ENCODE peak calls at places on chromosomes 7 and 10, in eight cellular contexts. D is esophagus squamous epithelium, P is breast epithelium, J is A549, B is dorsolateral prefrontal cortex, K is HFF-Myc, S is GM13976, E is fibroblast of pulmonary artery. O is an unnamed sample.

GRCh38 chr10:23099079-23099478 is 3.7 kb downstream of the MSRB2 start:
- DNase-seq in K (no peak), J (no peak), D (no peak), B (no peak), E (no peak), P (no peak), S (no peak), O (no peak)

GRCh38 chr10:21526184-21526951 is 886 bp upstream of the SKIDA1 start:
- DNase-seq in J (peak; percentile 89), D (no peak), S (peak; percentile 72), B (peak; percentile 54), K (no peak), P (peak; percentile 71), E (peak; percentile 80), O (peak; percentile 59)

GRCh38 chr10:132294561-132295320 is 13.0 kb downstream of the STK32C start:
- DNase-seq in K (no peak), D (no peak), E (no peak), P (peak; percentile 39), S (no peak), B (no peak), J (no peak), O (no peak)

GRCh38 chr7:140506788-140507464 is 27.6 kb upstream of the MKRN1 start:
- DNase-seq in S (no peak), D (no peak), J (peak; percentile 27), K (no peak), P (no peak), B (no peak), E (peak; percentile 39), O (no peak)

GRCh38 chr10:94274142-94274787 is 88.5 kb downstream of the NOC3L start:
- DNase-seq in K (no peak), D (no peak), S (no peak), J (no peak), P (no peak), E (peak; percentile 66), B (no peak), O (no peak)

GRCh38 chr10:70053896-70054641 is 1.4 kb downstream of the MACROH2A2 start:
- DNase-seq in B (no peak), E (peak; percentile 16), D (no peak), P (no peak), J (peak; percentile 62), S (peak; percentile 27), K (no peak), O (no peak)

GRCh38 chr7:128202287-128202957 is 38.7 kb upstream of the LEP start:
- DNase-seq in K (no peak), S (no peak), P (no peak), D (no peak), B (no peak), E (no peak), J (no peak), O (no peak)

GRCh38 chr7:99618726-99619125 is 2.0 kb downstream of the ZSCAN25 start:
- DNase-seq in J (peak; percentile 15), B (no peak), K (peak; percentile 40), D (no peak), E (no peak), P (no peak), S (no peak), O (no peak)

GRCh38 chr10:119090968-119091367 is 10.4 kb upstream of the EIF3A start:
- DNase-seq in K (peak; percentile 70), B (no peak), P (no peak), D (no peak), J (peak; percentile 40), S (no peak), E (peak; percentile 59), O (no peak)

GRCh38 chr10:124632064-124632531 is 112.1 kb downstream of the FAM53B start:
- DNase-seq in K (no peak), S (no peak), J (no peak), P (peak; percentile 64), B (no peak), D (no peak), E (peak; percentile 39), O (no peak)

GRCh38 chr10:96448021-96448457 is 65.7 kb downstream of the TLL2 start:
- DNase-seq in D (no peak), P (no peak), B (no peak), S (peak; percentile 68), K (no peak), J (no peak), E (no peak), O (no peak)

GRCh38 chr10:23111679-23112286 is 16.4 kb downstream of the MSRB2 start:
- DNase-seq in B (no peak), P (no peak), K (no peak), E (no peak), S (no peak), J (no peak), D (no peak), O (no peak)

GRCh38 chr7:125136755-125137547 is 207.3 kb upstream of the POT1 start:
- DNase-seq in E (peak; percentile 88), J (peak; percentile 1), P (no peak), K (no peak), S (no peak), B (no peak), D (no peak), O (no peak)
- TF ChIP-seq CTCF in E (no peak), J (no peak), P (no peak), K (no peak), S (no peak), B (no peak), D (no peak), O (no peak)

DNA sequence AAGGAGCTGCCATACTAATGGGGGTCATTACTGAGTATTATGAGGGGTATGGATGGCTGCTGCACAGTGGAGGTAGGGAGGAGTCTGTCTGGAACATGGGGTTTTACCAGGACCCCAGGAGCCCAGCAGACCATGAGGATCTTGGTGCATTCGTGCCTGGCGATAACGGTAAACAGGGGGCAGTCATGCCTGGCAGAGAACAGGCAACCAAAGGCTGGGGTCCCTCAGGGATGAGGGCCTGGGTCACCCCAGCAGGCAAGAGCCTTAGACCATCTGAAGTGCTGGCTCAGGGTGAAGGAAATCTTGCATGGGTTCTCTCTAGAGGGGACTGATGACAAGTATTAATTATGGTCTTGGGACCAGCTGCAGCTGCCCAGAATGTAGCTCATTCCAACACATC is 46.1 kb downstream of the MYL10 start:
- DNase-seq in B (no peak), K (no peak), D (no peak), S (peak; percentile 3), P (no peak), J (no peak), E (no peak), O (no peak)
- TF ChIP-seq CTCF in B (no peak), K (no peak), D (no peak), S (no peak), P (no peak), J (no peak), E (no peak), O (no peak)

DNA sequence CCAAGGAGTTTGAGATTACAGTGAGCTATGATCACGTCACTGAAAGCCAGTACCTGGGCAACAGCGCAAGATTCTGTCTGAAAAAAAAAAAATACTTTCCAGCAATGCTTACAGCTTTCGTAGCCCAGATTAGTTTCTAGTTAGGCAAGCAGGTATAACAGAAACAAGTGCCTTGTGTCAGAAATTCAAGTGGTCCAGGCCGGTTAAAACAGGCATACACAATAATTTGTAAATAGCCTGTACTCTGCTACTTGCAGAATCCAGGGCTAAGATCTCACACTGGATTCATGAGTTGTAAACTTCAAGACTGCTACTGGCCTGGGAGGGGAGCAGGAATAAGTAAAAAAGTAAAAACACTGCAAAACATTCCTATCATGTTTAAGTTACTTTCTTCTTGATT is 512.9 kb downstream of the IPMK start:
- DNase-seq in J (no peak), P (no peak), S (no peak), K (no peak), E (no peak), B (no peak), D (no peak), O (no peak)
- TF ChIP-seq CTCF in J (no peak), P (no peak), S (no peak), K (no peak), E (no peak), B (no peak), D (no peak), O (no peak)

DNA sequence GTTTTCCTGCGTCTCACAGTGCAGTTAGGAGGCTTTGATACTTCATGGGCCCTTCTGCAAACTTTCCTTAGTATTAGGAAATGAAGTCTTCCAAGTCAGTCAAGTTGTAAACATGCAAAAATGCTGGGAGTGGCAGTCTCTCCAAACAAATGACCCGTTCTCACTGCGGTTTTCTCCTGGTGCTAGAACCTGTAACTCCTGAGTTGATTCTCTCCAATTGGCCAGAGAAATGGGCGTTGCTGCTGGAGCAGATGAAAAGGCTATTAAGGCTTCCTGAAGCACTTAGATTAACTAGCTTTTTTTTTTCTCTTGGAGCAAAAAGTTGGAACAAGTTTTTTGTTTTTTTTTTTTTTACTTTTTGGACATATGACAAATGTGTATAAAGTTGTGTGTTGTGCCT is 393.9 kb upstream of the GALNT17 start:
- DNase-seq in S (no peak), B (no peak), K (no peak), D (no peak), E (peak; percentile 25), P (no peak), J (peak; percentile 49), O (no peak)
- TF ChIP-seq CTCF in S (no peak), B (no peak), K (no peak), D (no peak), E (no peak), P (peak; percentile 24), J (no peak), O (no peak)

DNA sequence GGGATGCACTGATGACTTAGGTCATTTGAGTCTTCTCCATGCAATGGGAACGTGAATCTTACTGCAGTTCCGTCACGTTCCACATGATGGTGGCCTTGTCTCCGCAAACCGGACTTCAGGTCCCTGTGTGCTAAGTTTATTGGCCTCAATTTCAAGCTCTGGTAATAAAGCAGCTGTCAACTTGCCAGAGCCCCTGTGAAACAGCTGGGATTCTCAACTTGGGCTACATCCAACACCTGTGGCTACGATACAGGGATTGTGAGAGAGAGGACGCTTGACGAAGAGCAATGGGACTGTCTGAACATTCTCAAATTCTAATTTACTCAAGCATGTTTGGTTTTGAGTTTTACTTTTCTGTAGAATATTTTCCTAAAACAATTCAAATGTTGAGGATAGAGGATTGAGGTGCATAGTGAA is 174.2 kb downstream of the PTN start:
- DNase-seq in D (no peak), E (peak; percentile 88), S (peak; percentile 18), B (peak; percentile 48), K (peak; percentile 73), J (peak; percentile 58), P (no peak), O (no peak)
- TF ChIP-seq CTCF in D (peak; percentile 75), E (peak; percentile 90), S (no peak), B (peak; percentile 70), K (peak; percentile 76), J (peak; percentile 11), P (peak; percentile 76), O (no peak)